ENCODE peak calls at places on chromosome 3, in five cellular contexts. B, G, U, K and R are unnamed samples.

GRCh38 chr3:42755681-42756578 is 17.1 kb downstream of the CCDC13 start:
- DNase-seq in G (no peak), U (no peak), K (no peak), B (no peak), R (peak; percentile 51)

GRCh38 chr3:159852821-159853505 is 135.7 kb upstream of the IL12A start:
- DNase-seq in K (peak; percentile 80), B (peak; percentile 41), U (no peak), G (no peak), R (no peak)

GRCh38 chr3:88142094-88142624 is 7.6 kb upstream of the C3orf38 start:
- DNase-seq in U (no peak), B (no peak), G (no peak), K (no peak), R (no peak)

GRCh38 chr3:46895204-46895660 is 17.7 kb downstream of the PTH1R start:
- DNase-seq in B (peak; percentile 74), U (peak; percentile 72), K (peak; percentile 81), G (peak; percentile 54), R (peak; percentile 80)

GRCh38 chr3:168459229-168459784 is 363.6 kb upstream of the GOLIM4 start:
- DNase-seq in G (no peak), U (no peak), B (no peak), K (no peak), R (no peak)

GRCh38 chr3:169252535-169252934 is 411.0 kb downstream of the MECOM start:
- DNase-seq in G (no peak), B (no peak), U (no peak), K (no peak), R (no peak)

GRCh38 chr3:136992091-136992490 is 34.3 kb downstream of the IL20RB start:
- DNase-seq in K (no peak), U (no peak), G (no peak), B (no peak), R (no peak)

GRCh38 chr3:14435175-14436011 is 33.0 kb downstream of the SLC6A6 start:
- DNase-seq in K (no peak), G (no peak), B (no peak), U (no peak), R (peak; percentile 40)

GRCh38 chr3:50337175-50337861 is 3.3 kb downstream of the RASSF1 start:
- DNase-seq in K (peak; percentile 100), G (peak; percentile 100), U (peak; percentile 97), B (peak; percentile 100), R (peak; percentile 100)

GRCh38 chr3:169894110-169894509 is 17.3 kb upstream of the SAMD7 start:
- DNase-seq in U (no peak), K (no peak), B (no peak), G (no peak), R (no peak)

GRCh38 chr3:183576487-183577107 is 21.1 kb upstream of the KLHL6 start:
- DNase-seq in G (peak; percentile 39), B (no peak), U (no peak), K (no peak), R (no peak)

GRCh38 chr3:94028093-94028837 is at the start of gene STX19:
- DNase-seq in B (no peak), G (no peak), U (no peak), K (no peak), R (no peak)

GRCh38 chr3:124588794-124589193 is 141.5 kb upstream of the UMPS start:
- DNase-seq in U (no peak), G (no peak), B (no peak), K (no peak), R (no peak)

GRCh38 chr3:115975353-115975752 is 352.0 kb downstream of the GAP43 start:
- DNase-seq in K (no peak), G (no peak), U (no peak), B (no peak), R (no peak)

GRCh38 chr3:45664558-45664957 is 24.6 kb upstream of the SACM1L start:
- DNase-seq in K (no peak), G (no peak), U (peak; percentile 51), B (no peak), R (peak; percentile 63)

GRCh38 chr3:176513604-176514003 is 683.7 kb downstream of the TBL1XR1 start:
- DNase-seq in B (no peak), G (no peak), U (no peak), K (no peak), R (no peak)